ENCODE peak calls at places on chromosomes 13 and 19, in ten cellular contexts. C is SK-N-DZ; A is T-helper 17 cell; Y is NCI-H1930; X is AG04449; V is OCI-LY7; G is heart right ventricle; B is NT2/D1; O is heart left ventricle; E is stimulated activated CD4-positive, alpha-beta T cell treated with anti-CD3 and anti-CD28 coated beads, Interleukin-1b, Interleukin-23, amount 100 ng/mL, for 1 hour. F is an unnamed sample.

GRCh38 chr19:49119411-49120324 is at the start of gene PPFIA3:
- DNase-seq in C (no peak), A (no peak), Y (no peak), X (no peak), V (no peak), G (peak), B (no peak), O (peak), E (no peak), F (no peak)

GRCh38 chr19:48985711-48986110 is 7.4 kb downstream of the GYS1 start:
- DNase-seq in C (no peak), A (no peak), Y (no peak), X (no peak), V (no peak), G (no peak), B (no peak), O (no peak), E (no peak), F (no peak)

GRCh38 chr13:114263590-114263989 is 17.8 kb upstream of the UPF3A start:
- DNase-seq in C (no peak), A (no peak), Y (no peak), X (no peak), V (peak), G (no peak), B (no peak), O (no peak), E (no peak), F (peak)

GRCh38 chr13:33228645-33229445 is 56.7 kb downstream of the STARD13 start:
- DNase-seq in C (peak), A (no peak), Y (peak), X (no peak), V (peak), G (no peak), B (no peak), O (no peak), E (no peak), F (no peak)

GRCh38 chr13:34657716-34658115 is 284.4 kb upstream of the NBEA start:
- DNase-seq in C (no peak), A (no peak), Y (no peak), X (peak), V (no peak), G (no peak), B (no peak), O (no peak), E (no peak), F (peak)

GRCh38 chr19:33404506-33404905 is 31.0 kb downstream of the CEBPG start:
- DNase-seq in C (no peak), A (no peak), Y (no peak), X (no peak), V (no peak), G (no peak), B (no peak), O (peak), E (no peak), F (no peak)

GRCh38 chr19:57314146-57314545 is 6.1 kb upstream of the ZNF543 start:
- DNase-seq in C (no peak), A (no peak), Y (peak), X (no peak), V (no peak), G (no peak), B (no peak), O (no peak), E (no peak), F (no peak)

GRCh38 chr13:42486711-42487198 is 87.2 kb upstream of the TNFSF11 start:
- DNase-seq in C (no peak), A (no peak), Y (no peak), X (peak), V (no peak), G (no peak), B (no peak), O (no peak), E (no peak), F (peak)

GRCh38 chr19:34096020-34096915 is 76.0 kb upstream of the LSM14A start:
- DNase-seq in C (peak), A (no peak), Y (peak), X (no peak), V (peak), G (no peak), B (peak), O (no peak), E (no peak), F (peak)

F was measured in skeletal muscle cell.